ENCODE peak calls at places on chromosomes 7 and 10, in ten cellular contexts. One of them, this sample, is unnamed.
A peak's percentile ranks its signal among the peaks of the same experiment; 100 is the strongest.

GRCh38 chr7:77858278-77858677 is 59.7 kb downstream of the PHTF2 start:
- DNase-seq in stimulated activated CD8-positive, alpha-beta memory T cell treated with anti-CD3 and anti-CD28 coated beads, Interleukin-7, amount 100 ng/mL, for 4 hours: no peak
- DNase-seq in RPMI7951: no peak
- DNase-seq in fibroblast of the conjunctiva: no peak
- DNase-seq in nephron progenitor cell: no peak
- DNase-seq in neural crest cell: no peak
- DNase-seq in stimulated activated CD4-positive, alpha-beta T cell treated with anti-CD3 and anti-CD28 coated beads, Interleukin-15, amount 100 ng/mL, for 1 hour: no peak
- DNase-seq in hypothalamus: no peak
- DNase-seq in NCI-H2081: no peak
- DNase-seq in activated T-helper 9 cell treated with anti-CD3 and anti-CD28 coated beads, Interleukin-2, amount 50 U/mL, for 16 hours: no peak
- DNase-seq in this sample: no peak

GRCh38 chr7:143258830-143259229 is 4.4 kb upstream of the GSTK1 start:
- DNase-seq in stimulated activated CD8-positive, alpha-beta memory T cell treated with anti-CD3 and anti-CD28 coated beads, Interleukin-7, amount 100 ng/mL, for 4 hours: no peak
- DNase-seq in RPMI7951: no peak
- DNase-seq in fibroblast of the conjunctiva: no peak
- DNase-seq in nephron progenitor cell: no peak
- DNase-seq in neural crest cell: no peak
- DNase-seq in stimulated activated CD4-positive, alpha-beta T cell treated with anti-CD3 and anti-CD28 coated beads, Interleukin-15, amount 100 ng/mL, for 1 hour: no peak
- DNase-seq in hypothalamus: no peak
- DNase-seq in NCI-H2081: no peak
- DNase-seq in activated T-helper 9 cell treated with anti-CD3 and anti-CD28 coated beads, Interleukin-2, amount 50 U/mL, for 16 hours: no peak
- DNase-seq in this sample: no peak

GRCh38 chr10:7519351-7519750 is 108.5 kb upstream of the SFMBT2 start:
- DNase-seq in stimulated activated CD8-positive, alpha-beta memory T cell treated with anti-CD3 and anti-CD28 coated beads, Interleukin-7, amount 100 ng/mL, for 4 hours: no peak
- DNase-seq in RPMI7951: no peak
- DNase-seq in fibroblast of the conjunctiva: no peak
- DNase-seq in nephron progenitor cell: no peak
- DNase-seq in neural crest cell: no peak
- DNase-seq in stimulated activated CD4-positive, alpha-beta T cell treated with anti-CD3 and anti-CD28 coated beads, Interleukin-15, amount 100 ng/mL, for 1 hour: no peak
- DNase-seq in hypothalamus: no peak
- DNase-seq in NCI-H2081: no peak
- DNase-seq in activated T-helper 9 cell treated with anti-CD3 and anti-CD28 coated beads, Interleukin-2, amount 50 U/mL, for 16 hours: no peak
- DNase-seq in this sample: no peak

GRCh38 chr7:97390915-97391593 is 273.6 kb downstream of the SDHAF3 start:
- DNase-seq in stimulated activated CD8-positive, alpha-beta memory T cell treated with anti-CD3 and anti-CD28 coated beads, Interleukin-7, amount 100 ng/mL, for 4 hours: no peak
- DNase-seq in RPMI7951: peak; percentile 42
- DNase-seq in fibroblast of the conjunctiva: no peak
- DNase-seq in nephron progenitor cell: no peak
- DNase-seq in neural crest cell: no peak
- DNase-seq in stimulated activated CD4-positive, alpha-beta T cell treated with anti-CD3 and anti-CD28 coated beads, Interleukin-15, amount 100 ng/mL, for 1 hour: no peak
- DNase-seq in hypothalamus: no peak
- DNase-seq in NCI-H2081: no peak
- DNase-seq in activated T-helper 9 cell treated with anti-CD3 and anti-CD28 coated beads, Interleukin-2, amount 50 U/mL, for 16 hours: no peak
- DNase-seq in this sample: no peak

GRCh38 chr7:91266931-91267557 is 2.8 kb downstream of the FZD1 start:
- DNase-seq in stimulated activated CD8-positive, alpha-beta memory T cell treated with anti-CD3 and anti-CD28 coated beads, Interleukin-7, amount 100 ng/mL, for 4 hours: no peak
- DNase-seq in RPMI7951: no peak
- DNase-seq in fibroblast of the conjunctiva: no peak
- DNase-seq in nephron progenitor cell: peak; percentile 40
- DNase-seq in neural crest cell: no peak
- DNase-seq in stimulated activated CD4-positive, alpha-beta T cell treated with anti-CD3 and anti-CD28 coated beads, Interleukin-15, amount 100 ng/mL, for 1 hour: no peak
- DNase-seq in hypothalamus: no peak
- DNase-seq in NCI-H2081: no peak
- DNase-seq in activated T-helper 9 cell treated with anti-CD3 and anti-CD28 coated beads, Interleukin-2, amount 50 U/mL, for 16 hours: no peak
- DNase-seq in this sample: no peak

GRCh38 chr7:123538897-123539296 is 4.5 kb upstream of the IQUB start:
- DNase-seq in stimulated activated CD8-positive, alpha-beta memory T cell treated with anti-CD3 and anti-CD28 coated beads, Interleukin-7, amount 100 ng/mL, for 4 hours: no peak
- DNase-seq in RPMI7951: peak; percentile 7
- DNase-seq in fibroblast of the conjunctiva: no peak
- DNase-seq in nephron progenitor cell: no peak
- DNase-seq in neural crest cell: no peak
- DNase-seq in stimulated activated CD4-positive, alpha-beta T cell treated with anti-CD3 and anti-CD28 coated beads, Interleukin-15, amount 100 ng/mL, for 1 hour: no peak
- DNase-seq in hypothalamus: no peak
- DNase-seq in NCI-H2081: no peak
- DNase-seq in activated T-helper 9 cell treated with anti-CD3 and anti-CD28 coated beads, Interleukin-2, amount 50 U/mL, for 16 hours: no peak
- DNase-seq in this sample: no peak

GRCh38 chr10:20922461-20922860 is 25.4 kb upstream of the NEBL start:
- DNase-seq in stimulated activated CD8-positive, alpha-beta memory T cell treated with anti-CD3 and anti-CD28 coated beads, Interleukin-7, amount 100 ng/mL, for 4 hours: no peak
- DNase-seq in RPMI7951: no peak
- DNase-seq in fibroblast of the conjunctiva: no peak
- DNase-seq in nephron progenitor cell: no peak
- DNase-seq in neural crest cell: no peak
- DNase-seq in stimulated activated CD4-positive, alpha-beta T cell treated with anti-CD3 and anti-CD28 coated beads, Interleukin-15, amount 100 ng/mL, for 1 hour: no peak
- DNase-seq in hypothalamus: no peak
- DNase-seq in NCI-H2081: peak; percentile 10
- DNase-seq in activated T-helper 9 cell treated with anti-CD3 and anti-CD28 coated beads, Interleukin-2, amount 50 U/mL, for 16 hours: no peak
- DNase-seq in this sample: no peak

GRCh38 chr7:21617916-21618390 is 75.1 kb downstream of the DNAH11 start:
- DNase-seq in stimulated activated CD8-positive, alpha-beta memory T cell treated with anti-CD3 and anti-CD28 coated beads, Interleukin-7, amount 100 ng/mL, for 4 hours: no peak
- DNase-seq in RPMI7951: peak; percentile 95
- DNase-seq in fibroblast of the conjunctiva: peak; percentile 53
- DNase-seq in nephron progenitor cell: no peak
- DNase-seq in neural crest cell: no peak
- DNase-seq in stimulated activated CD4-positive, alpha-beta T cell treated with anti-CD3 and anti-CD28 coated beads, Interleukin-15, amount 100 ng/mL, for 1 hour: no peak
- DNase-seq in hypothalamus: no peak
- DNase-seq in NCI-H2081: no peak
- DNase-seq in activated T-helper 9 cell treated with anti-CD3 and anti-CD28 coated beads, Interleukin-2, amount 50 U/mL, for 16 hours: no peak
- DNase-seq in this sample: no peak

GRCh38 chr7:129295015-129295423 is 70.2 kb downstream of the AHCYL2 start:
- DNase-seq in stimulated activated CD8-positive, alpha-beta memory T cell treated with anti-CD3 and anti-CD28 coated beads, Interleukin-7, amount 100 ng/mL, for 4 hours: no peak
- DNase-seq in RPMI7951: no peak
- DNase-seq in fibroblast of the conjunctiva: peak; percentile 86
- DNase-seq in nephron progenitor cell: no peak
- DNase-seq in neural crest cell: no peak
- DNase-seq in stimulated activated CD4-positive, alpha-beta T cell treated with anti-CD3 and anti-CD28 coated beads, Interleukin-15, amount 100 ng/mL, for 1 hour: no peak
- DNase-seq in hypothalamus: no peak
- DNase-seq in NCI-H2081: no peak
- DNase-seq in activated T-helper 9 cell treated with anti-CD3 and anti-CD28 coated beads, Interleukin-2, amount 50 U/mL, for 16 hours: no peak
- DNase-seq in this sample: no peak

GRCh38 chr7:518630-519428 is 817 bp downstream of the PDGFA start:
- DNase-seq in stimulated activated CD8-positive, alpha-beta memory T cell treated with anti-CD3 and anti-CD28 coated beads, Interleukin-7, amount 100 ng/mL, for 4 hours: peak; percentile 29
- DNase-seq in RPMI7951: peak; percentile 87
- DNase-seq in fibroblast of the conjunctiva: no peak
- DNase-seq in nephron progenitor cell: peak; percentile 83
- DNase-seq in neural crest cell: peak; percentile 46
- DNase-seq in stimulated activated CD4-positive, alpha-beta T cell treated with anti-CD3 and anti-CD28 coated beads, Interleukin-15, amount 100 ng/mL, for 1 hour: peak; percentile 38
- DNase-seq in hypothalamus: peak; percentile 88
- DNase-seq in NCI-H2081: peak; percentile 32
- DNase-seq in activated T-helper 9 cell treated with anti-CD3 and anti-CD28 coated beads, Interleukin-2, amount 50 U/mL, for 16 hours: no peak
- DNase-seq in this sample: no peak

GRCh38 chr7:151321341-151321740 is 20.3 kb upstream of the NUB1 start:
- DNase-seq in stimulated activated CD8-positive, alpha-beta memory T cell treated with anti-CD3 and anti-CD28 coated beads, Interleukin-7, amount 100 ng/mL, for 4 hours: no peak
- DNase-seq in RPMI7951: no peak
- DNase-seq in fibroblast of the conjunctiva: no peak
- DNase-seq in nephron progenitor cell: no peak
- DNase-seq in neural crest cell: no peak
- DNase-seq in stimulated activated CD4-positive, alpha-beta T cell treated with anti-CD3 and anti-CD28 coated beads, Interleukin-15, amount 100 ng/mL, for 1 hour: no peak
- DNase-seq in hypothalamus: no peak
- DNase-seq in NCI-H2081: no peak
- DNase-seq in activated T-helper 9 cell treated with anti-CD3 and anti-CD28 coated beads, Interleukin-2, amount 50 U/mL, for 16 hours: no peak
- DNase-seq in this sample: no peak

GRCh38 chr10:133275683-133276092 is 980 bp downstream of the ADAM8 start:
- DNase-seq in stimulated activated CD8-positive, alpha-beta memory T cell treated with anti-CD3 and anti-CD28 coated beads, Interleukin-7, amount 100 ng/mL, for 4 hours: no peak
- DNase-seq in RPMI7951: peak; percentile 19
- DNase-seq in fibroblast of the conjunctiva: no peak
- DNase-seq in nephron progenitor cell: no peak
- DNase-seq in neural crest cell: no peak
- DNase-seq in stimulated activated CD4-positive, alpha-beta T cell treated with anti-CD3 and anti-CD28 coated beads, Interleukin-15, amount 100 ng/mL, for 1 hour: no peak
- DNase-seq in hypothalamus: no peak
- DNase-seq in NCI-H2081: no peak
- DNase-seq in activated T-helper 9 cell treated with anti-CD3 and anti-CD28 coated beads, Interleukin-2, amount 50 U/mL, for 16 hours: no peak
- DNase-seq in this sample: no peak

GRCh38 chr10:22259280-22259679 is 41.5 kb upstream of the EBLN1 start:
- DNase-seq in stimulated activated CD8-positive, alpha-beta memory T cell treated with anti-CD3 and anti-CD28 coated beads, Interleukin-7, amount 100 ng/mL, for 4 hours: no peak
- DNase-seq in RPMI7951: peak; percentile 26
- DNase-seq in fibroblast of the conjunctiva: no peak
- DNase-seq in nephron progenitor cell: no peak
- DNase-seq in neural crest cell: no peak
- DNase-seq in stimulated activated CD4-positive, alpha-beta T cell treated with anti-CD3 and anti-CD28 coated beads, Interleukin-15, amount 100 ng/mL, for 1 hour: no peak
- DNase-seq in hypothalamus: no peak
- DNase-seq in NCI-H2081: no peak
- DNase-seq in activated T-helper 9 cell treated with anti-CD3 and anti-CD28 coated beads, Interleukin-2, amount 50 U/mL, for 16 hours: no peak
- DNase-seq in this sample: no peak

GRCh38 chr7:139321071-139321745 is 19.9 kb upstream of the FMC1 start:
- DNase-seq in stimulated activated CD8-positive, alpha-beta memory T cell treated with anti-CD3 and anti-CD28 coated beads, Interleukin-7, amount 100 ng/mL, for 4 hours: no peak
- DNase-seq in RPMI7951: peak; percentile 47
- DNase-seq in fibroblast of the conjunctiva: no peak
- DNase-seq in nephron progenitor cell: peak; percentile 10
- DNase-seq in neural crest cell: no peak
- DNase-seq in stimulated activated CD4-positive, alpha-beta T cell treated with anti-CD3 and anti-CD28 coated beads, Interleukin-15, amount 100 ng/mL, for 1 hour: no peak
- DNase-seq in hypothalamus: no peak
- DNase-seq in NCI-H2081: no peak
- DNase-seq in activated T-helper 9 cell treated with anti-CD3 and anti-CD28 coated beads, Interleukin-2, amount 50 U/mL, for 16 hours: no peak
- DNase-seq in this sample: no peak

GRCh38 chr10:103637855-103638561 is 144.5 kb downstream of the NEURL1 start:
- DNase-seq in stimulated activated CD8-positive, alpha-beta memory T cell treated with anti-CD3 and anti-CD28 coated beads, Interleukin-7, amount 100 ng/mL, for 4 hours: no peak
- DNase-seq in RPMI7951: no peak
- DNase-seq in fibroblast of the conjunctiva: peak; percentile 56
- DNase-seq in nephron progenitor cell: no peak
- DNase-seq in neural crest cell: no peak
- DNase-seq in stimulated activated CD4-positive, alpha-beta T cell treated with anti-CD3 and anti-CD28 coated beads, Interleukin-15, amount 100 ng/mL, for 1 hour: no peak
- DNase-seq in hypothalamus: peak; percentile 29
- DNase-seq in NCI-H2081: no peak
- DNase-seq in activated T-helper 9 cell treated with anti-CD3 and anti-CD28 coated beads, Interleukin-2, amount 50 U/mL, for 16 hours: no peak
- DNase-seq in this sample: peak; percentile 98

GRCh38 chr7:31423994-31424393 is 83.5 kb upstream of the NEUROD6 start:
- DNase-seq in stimulated activated CD8-positive, alpha-beta memory T cell treated with anti-CD3 and anti-CD28 coated beads, Interleukin-7, amount 100 ng/mL, for 4 hours: no peak
- DNase-seq in RPMI7951: no peak
- DNase-seq in fibroblast of the conjunctiva: no peak
- DNase-seq in nephron progenitor cell: no peak
- DNase-seq in neural crest cell: no peak
- DNase-seq in stimulated activated CD4-positive, alpha-beta T cell treated with anti-CD3 and anti-CD28 coated beads, Interleukin-15, amount 100 ng/mL, for 1 hour: no peak
- DNase-seq in hypothalamus: no peak
- DNase-seq in NCI-H2081: no peak
- DNase-seq in activated T-helper 9 cell treated with anti-CD3 and anti-CD28 coated beads, Interleukin-2, amount 50 U/mL, for 16 hours: no peak
- DNase-seq in this sample: no peak

GRCh38 chr7:16918288-16918895 is 36.6 kb upstream of the AGR3 start:
- DNase-seq in stimulated activated CD8-positive, alpha-beta memory T cell treated with anti-CD3 and anti-CD28 coated beads, Interleukin-7, amount 100 ng/mL, for 4 hours: no peak
- DNase-seq in RPMI7951: peak; percentile 47
- DNase-seq in fibroblast of the conjunctiva: peak; percentile 21
- DNase-seq in nephron progenitor cell: peak; percentile 8
- DNase-seq in neural crest cell: peak; percentile 57
- DNase-seq in stimulated activated CD4-positive, alpha-beta T cell treated with anti-CD3 and anti-CD28 coated beads, Interleukin-15, amount 100 ng/mL, for 1 hour: no peak
- DNase-seq in hypothalamus: no peak
- DNase-seq in NCI-H2081: peak; percentile 60
- DNase-seq in activated T-helper 9 cell treated with anti-CD3 and anti-CD28 coated beads, Interleukin-2, amount 50 U/mL, for 16 hours: no peak
- DNase-seq in this sample: no peak

GRCh38 chr7:133319842-133320241 is 67.0 kb downstream of the EXOC4 start:
- DNase-seq in stimulated activated CD8-positive, alpha-beta memory T cell treated with anti-CD3 and anti-CD28 coated beads, Interleukin-7, amount 100 ng/mL, for 4 hours: no peak
- DNase-seq in RPMI7951: no peak
- DNase-seq in fibroblast of the conjunctiva: no peak
- DNase-seq in nephron progenitor cell: no peak
- DNase-seq in neural crest cell: no peak
- DNase-seq in stimulated activated CD4-positive, alpha-beta T cell treated with anti-CD3 and anti-CD28 coated beads, Interleukin-15, amount 100 ng/mL, for 1 hour: no peak
- DNase-seq in hypothalamus: no peak
- DNase-seq in NCI-H2081: no peak
- DNase-seq in activated T-helper 9 cell treated with anti-CD3 and anti-CD28 coated beads, Interleukin-2, amount 50 U/mL, for 16 hours: no peak
- DNase-seq in this sample: no peak

This sample was measured in coronary artery.